ENCODE peak calls at places on chromosome 21, in six cellular contexts. N, I, O, M, S and F are unnamed samples.

GRCh38 chr21:35329940-35330670 is 281.0 kb upstream of the RUNX1 start:
- DNase-seq in I (no peak), S (no peak), O (no peak), M (no peak), N (no peak), F (peak; percentile 28)

GRCh38 chr21:33265664-33266049 is 510 bp upstream of the IL10RB start:
- DNase-seq in N (no peak), S (peak; percentile 79), O (peak; percentile 94), M (peak; percentile 35), I (peak; percentile 98), F (peak; percentile 50)

GRCh38 chr21:29260461-29260860 is 38.3 kb upstream of the BACH1 start:
- DNase-seq in N (no peak), I (no peak), S (no peak), O (no peak), M (no peak), F (no peak)

GRCh38 chr21:30482130-30482529 is 2.0 kb upstream of the KRTAP19-1 start:
- DNase-seq in M (no peak), O (no peak), S (no peak), N (peak; percentile 23), I (no peak), F (no peak)

GRCh38 chr21:39209334-39209688 is 26.1 kb upstream of the PSMG1 start:
- DNase-seq in N (no peak), M (no peak), S (no peak), O (no peak), I (no peak), F (no peak)

GRCh38 chr21:21373969-21374368 is 375.8 kb downstream of the NCAM2 start:
- DNase-seq in S (no peak), I (no peak), O (no peak), N (no peak), M (peak; percentile 10), F (peak; percentile 13)

GRCh38 chr21:29904359-29905282 is 35.2 kb downstream of the GRIK1 start:
- DNase-seq in M (peak; percentile 84), N (peak; percentile 12), I (no peak), O (no peak), S (no peak), F (peak; percentile 28)

GRCh38 chr21:28719731-28720130 is 272.9 kb downstream of the LTN1 start:
- DNase-seq in S (no peak), O (no peak), M (no peak), I (no peak), N (no peak), F (no peak)

GRCh38 chr21:39525129-39525528 is 73.4 kb downstream of the SH3BGR start:
- DNase-seq in M (no peak), N (no peak), S (no peak), O (no peak), I (no peak), F (no peak)

GRCh38 chr21:32946654-32947053 is 79.1 kb upstream of the OLIG2 start:
- DNase-seq in N (no peak), S (no peak), M (peak; percentile 50), I (no peak), O (no peak), F (no peak)

GRCh38 chr21:19523731-19524130 is 1120.1 kb upstream of the TMPRSS15 start:
- DNase-seq in N (peak; percentile 5), I (peak; percentile 15), M (peak; percentile 2), O (no peak), S (no peak), F (no peak)

GRCh38 chr21:45975017-45975595 is 6.5 kb upstream of the COL6A1 start:
- DNase-seq in I (no peak), M (peak; percentile 69), S (peak; percentile 95), N (no peak), O (peak; percentile 35), F (peak; percentile 58)

GRCh38 chr21:38159355-38159754 is 97.4 kb upstream of the KCNJ15 start:
- DNase-seq in S (no peak), N (peak; percentile 50), O (no peak), I (peak; percentile 72), M (peak; percentile 95), F (peak; percentile 88)

GRCh38 chr21:16863541-16863940 is 649.3 kb upstream of the CXADR start:
- DNase-seq in M (peak; percentile 25), I (no peak), N (no peak), S (no peak), O (no peak), F (peak; percentile 8)

GRCh38 chr21:14382835-14383595 is at the start of gene HSPA13:
- DNase-seq in I (peak; percentile 99), O (peak; percentile 99), S (peak; percentile 100), N (peak; percentile 93), M (peak; percentile 99), F (peak; percentile 100)

GRCh38 chr21:36783612-36784383 is 84.9 kb downstream of the SIM2 start:
- DNase-seq in I (no peak), N (peak; percentile 85), M (peak; percentile 71), O (no peak), S (no peak), F (peak; percentile 63)

GRCh38 chr21:34722684-34723300 is 54.0 kb downstream of the CLIC6 start:
- DNase-seq in N (no peak), O (no peak), M (no peak), S (no peak), I (no peak), F (no peak)

GRCh38 chr21:32001390-32001789 is 128.6 kb downstream of the HUNK start:
- DNase-seq in I (no peak), O (no peak), N (no peak), M (no peak), S (no peak), F (no peak)

GRCh38 chr21:34524671-34525601 is 12.9 kb upstream of the KCNE1 start:
- DNase-seq in N (no peak), S (peak; percentile 76), M (peak; percentile 81), O (no peak), I (no peak), F (peak; percentile 51)

GRCh38 chr21:40731206-40731605 is 115.8 kb downstream of the DSCAM start:
- DNase-seq in S (no peak), M (no peak), O (no peak), I (no peak), N (no peak), F (no peak)

GRCh38 chr21:35048706-35049617 is at the start of gene RUNX1:
- DNase-seq in O (peak; percentile 91), N (peak; percentile 5), M (peak; percentile 70), I (peak; percentile 98), S (no peak), F (peak; percentile 43)

GRCh38 chr21:26115346-26115745 is 55.2 kb downstream of the APP start:
- DNase-seq in N (no peak), M (no peak), S (no peak), O (no peak), I (no peak), F (no peak)

GRCh38 chr21:32370971-32371766 is 21.6 kb downstream of the URB1 start:
- DNase-seq in M (peak; percentile 45), S (no peak), N (no peak), I (no peak), O (no peak), F (no peak)

GRCh38 chr21:18384771-18385170 is 18.8 kb downstream of the TMPRSS15 start:
- DNase-seq in I (peak; percentile 27), S (no peak), M (peak; percentile 15), N (peak; percentile 13), O (no peak), F (no peak)
- TF ChIP-seq CTCF in I (peak; percentile 55), S (no peak), M (peak; percentile 40), N (peak; percentile 44), O (peak; percentile 42), F (no peak)

DNA sequence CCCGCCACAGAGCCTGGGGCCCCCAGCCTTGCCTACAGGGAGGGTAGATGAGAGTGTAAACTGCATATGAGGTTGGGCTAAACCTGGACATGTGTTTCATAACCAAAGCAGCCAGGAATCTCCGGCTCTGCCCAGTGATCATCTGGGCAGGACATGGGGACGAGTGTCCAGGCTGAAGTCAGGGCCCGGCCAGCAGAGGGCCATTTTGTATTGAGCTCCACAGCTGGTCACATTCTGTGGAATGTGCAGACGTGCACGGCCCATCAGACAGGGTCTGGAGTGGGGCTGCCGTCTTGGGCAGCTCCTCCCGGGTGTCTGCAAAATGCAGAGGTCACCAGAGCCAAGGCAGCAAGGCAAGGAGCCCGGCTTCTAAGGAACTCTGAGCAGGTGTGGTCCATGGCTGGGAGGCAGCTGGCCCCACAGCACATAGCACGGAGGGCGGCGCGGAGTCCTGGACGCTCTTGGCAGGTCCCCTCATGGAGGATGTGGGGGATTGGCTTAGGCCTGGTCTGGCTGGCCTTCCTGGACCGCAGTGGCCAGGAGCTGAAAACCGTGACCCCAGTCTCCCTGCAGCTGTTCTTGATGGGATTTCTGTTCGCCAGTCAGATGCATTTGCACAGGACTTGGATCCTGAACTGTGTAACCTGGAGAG is 6.3 kb downstream of the LRRC3 start:
- DNase-seq in S (peak; percentile 62), M (no peak), O (no peak), N (no peak), I (no peak), F (peak; percentile 29)
- TF ChIP-seq CTCF in S (no peak), M (no peak), O (no peak), N (no peak), I (no peak), F (no peak)

GRCh38 chr21:15849161-15849560 is 119.4 kb downstream of the USP25 start:
- DNase-seq in N (no peak), O (no peak), I (no peak), S (no peak), M (no peak), F (no peak)
- TF ChIP-seq CTCF in N (no peak), O (no peak), I (no peak), S (no peak), M (no peak), F (no peak)

GRCh38 chr21:42007541-42007940 is 2.6 kb downstream of the ZBTB21 start:
- DNase-seq in O (no peak), I (no peak), S (no peak), N (no peak), M (no peak), F (no peak)

GRCh38 chr21:42006765-42007164 is 3.4 kb downstream of the ZBTB21 start:
- DNase-seq in M (peak; percentile 34), I (no peak), N (no peak), O (no peak), S (no peak), F (no peak)

GRCh38 chr21:42010507-42011493 is 640 bp upstream of the ZBTB21 start:
- DNase-seq in I (peak; percentile 55), S (no peak), M (no peak), O (no peak), N (peak; percentile 12), F (no peak)

GRCh38 chr21:42009831-42010506 is at the start of gene ZBTB21:
- DNase-seq in I (peak; percentile 96), N (peak; percentile 97), M (peak; percentile 96), S (peak; percentile 99), O (peak; percentile 99), F (peak; percentile 99)

DNA sequence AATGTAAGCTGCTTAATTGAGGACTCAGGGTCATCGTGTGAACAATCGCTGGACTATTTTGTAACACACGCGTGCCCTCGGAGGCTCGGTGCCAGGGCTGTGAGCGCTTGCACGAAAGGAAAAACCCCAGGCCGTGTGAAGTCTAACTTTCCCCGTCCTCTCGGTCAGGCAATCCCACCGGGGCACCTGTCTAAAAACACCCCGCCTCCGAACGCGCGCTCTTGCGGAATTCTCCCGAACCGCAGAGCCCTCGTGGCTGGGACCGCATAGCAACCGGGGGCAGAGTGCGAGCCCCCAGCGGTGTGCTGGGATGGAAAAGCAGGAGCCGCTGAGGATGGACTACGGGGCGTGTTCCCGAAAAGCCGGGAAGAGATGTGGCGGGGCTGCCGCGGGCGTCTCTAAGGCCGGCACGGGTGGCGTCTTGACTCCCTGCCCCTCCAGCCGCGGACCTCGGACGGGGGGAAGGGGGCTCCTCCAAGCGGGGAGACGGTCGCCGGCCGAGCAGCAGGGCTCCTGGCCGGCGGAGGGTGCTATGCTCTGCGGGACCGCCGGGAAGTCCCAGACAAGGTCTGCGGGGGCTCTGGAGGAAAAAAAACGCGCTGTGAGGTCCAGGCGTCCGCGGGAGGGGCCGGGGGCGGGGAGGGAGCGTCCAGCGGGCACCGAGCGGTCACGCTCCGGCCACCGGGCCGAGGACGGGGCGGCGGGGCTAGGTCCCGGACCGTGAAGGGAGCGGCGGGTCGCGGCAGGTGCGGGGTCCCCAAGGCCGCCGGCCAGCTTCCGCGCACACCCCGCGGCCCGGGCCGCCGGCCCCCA is 936 bp downstream of the ZBTB21 start:
- DNase-seq in S (peak; percentile 81), O (peak; percentile 55), N (peak; percentile 17), M (peak; percentile 71), I (peak; percentile 66), F (no peak)
- TF ChIP-seq CTCF in S (no peak), O (peak; percentile 20), N (peak; percentile 7), M (no peak), I (no peak), F (no peak)